ENCODE peak calls at places on chromosome 16, in seven cellular contexts. Z, P, U, O, M, B and S are unnamed samples.

GRCh38 chr16:85174871-85175723 is 62.8 kb upstream of the CIBAR2 start:
- DNase-seq in Z (no peak), P (no peak), U (peak; percentile 49), O (no peak), M (no peak), B (peak; percentile 19), S (no peak)

GRCh38 chr16:85090873-85091521 is 21.3 kb downstream of the CIBAR2 start:
- DNase-seq in Z (no peak), P (no peak), U (no peak), O (no peak), M (no peak), B (no peak), S (no peak)

GRCh38 chr16:19853973-19854876 is 30.4 kb downstream of the GPRC5B start:
- DNase-seq in Z (no peak), P (no peak), U (no peak), O (no peak), M (no peak), B (no peak), S (no peak)

GRCh38 chr16:53812914-53813313 is 109.0 kb downstream of the FTO start:
- DNase-seq in Z (no peak), P (no peak), U (no peak), O (no peak), M (no peak), B (no peak), S (no peak)

GRCh38 chr16:64343061-64343819 is 778.6 kb downstream of the CDH11 start:
- DNase-seq in Z (no peak), P (no peak), U (no peak), O (no peak), M (no peak), B (no peak), S (no peak)

GRCh38 chr16:82888616-82889015 is 261.8 kb downstream of the CDH13 start:
- DNase-seq in Z (no peak), P (peak; percentile 78), U (no peak), O (no peak), M (peak; percentile 16), B (peak; percentile 16), S (no peak)

GRCh38 chr16:12801511-12802042 is 2.1 kb downstream of the CPPED1 start:
- DNase-seq in Z (no peak), P (peak; percentile 16), U (peak; percentile 61), O (no peak), M (peak; percentile 71), B (peak; percentile 95), S (no peak)

GRCh38 chr16:48352648-48353347 is 32.4 kb downstream of the SIAH1 start:
- DNase-seq in Z (no peak), P (no peak), U (no peak), O (no peak), M (no peak), B (no peak), S (no peak)

GRCh38 chr16:51756447-51757123 is 605.5 kb upstream of the SALL1 start:
- DNase-seq in Z (no peak), P (no peak), U (no peak), O (no peak), M (no peak), B (no peak), S (no peak)

GRCh38 chr16:31427441-31428276 is 501 bp downstream of the COX6A2 start:
- DNase-seq in Z (peak; percentile 77), P (no peak), U (peak; percentile 82), O (peak; percentile 61), M (no peak), B (no peak), S (no peak)

GRCh38 chr16:1557576-1557975 is 24.1 kb downstream of the TMEM204 start:
- DNase-seq in Z (no peak), P (no peak), U (no peak), O (no peak), M (no peak), B (no peak), S (no peak)

GRCh38 chr16:76970745-76971099 is 220.3 kb upstream of the MON1B start:
- DNase-seq in Z (no peak), P (no peak), U (no peak), O (no peak), M (no peak), B (no peak), S (no peak)

GRCh38 chr16:3305109-3306068 is at the start of the genes TIGD7 and ZNF75A:
- DNase-seq in Z (peak; percentile 91), P (peak; percentile 49), U (peak; percentile 86), O (peak; percentile 88), M (peak; percentile 68), B (peak; percentile 82), S (peak; percentile 51)

GRCh38 chr16:66273644-66274334 is 92.7 kb upstream of the CDH5 start:
- DNase-seq in Z (no peak), P (no peak), U (no peak), O (no peak), M (no peak), B (peak; percentile 42), S (no peak)

GRCh38 chr16:241866-242265 is 7.2 kb downstream of the FAM234A start:
- DNase-seq in Z (no peak), P (no peak), U (no peak), O (no peak), M (no peak), B (no peak), S (no peak)

GRCh38 chr16:79089735-79090284 is 510.7 kb downstream of the MAF start:
- DNase-seq in Z (no peak), P (no peak), U (no peak), O (peak; percentile 18), M (no peak), B (no peak), S (no peak)

GRCh38 chr16:12551530-12551929 is 252.2 kb downstream of the CPPED1 start:
- DNase-seq in Z (no peak), P (no peak), U (no peak), O (no peak), M (no peak), B (no peak), S (no peak)

GRCh38 chr16:1319041-1319440 is 9.6 kb downstream of the UBE2I start:
- DNase-seq in Z (no peak), P (no peak), U (no peak), O (no peak), M (no peak), B (no peak), S (no peak)

GRCh38 chr16:17830651-17831050 is 359.9 kb upstream of the XYLT1 start:
- DNase-seq in Z (no peak), P (no peak), U (no peak), O (no peak), M (no peak), B (no peak), S (no peak)

GRCh38 chr16:660459-661183 is 7.3 kb upstream of the RHOT2 start:
- DNase-seq in Z (peak; percentile 94), P (peak; percentile 32), U (peak; percentile 91), O (peak; percentile 91), M (no peak), B (peak; percentile 76), S (peak; percentile 53)

GRCh38 chr16:88883946-88884345 is 17.5 kb upstream of the PABPN1L start:
- DNase-seq in Z (no peak), P (no peak), U (no peak), O (no peak), M (no peak), B (no peak), S (no peak)

GRCh38 chr16:75188832-75189477 is 18.0 kb downstream of the CTRB2 start:
- DNase-seq in Z (no peak), P (no peak), U (no peak), O (no peak), M (no peak), B (no peak), S (no peak)

GRCh38 chr16:82111944-82112343 is 58.1 kb downstream of the MPHOSPH6 start:
- DNase-seq in Z (no peak), P (no peak), U (no peak), O (no peak), M (no peak), B (no peak), S (no peak)

GRCh38 chr16:9665851-9666271 is 516.4 kb downstream of the GRIN2A start:
- DNase-seq in Z (no peak), P (no peak), U (no peak), O (peak; percentile 48), M (no peak), B (no peak), S (peak; percentile 34)

GRCh38 chr16:86640265-86640843 is 62.0 kb downstream of the FOXL1 start:
- DNase-seq in Z (no peak), P (no peak), U (no peak), O (no peak), M (no peak), B (no peak), S (no peak)

GRCh38 chr16:814974-815373 is 14.4 kb upstream of the GNG13 start:
- DNase-seq in Z (no peak), P (peak; percentile 42), U (no peak), O (no peak), M (no peak), B (peak; percentile 84), S (no peak)

GRCh38 chr16:78743556-78743955 is 644.1 kb downstream of the WWOX start:
- DNase-seq in Z (no peak), P (no peak), U (no peak), O (no peak), M (no peak), B (no peak), S (no peak)

GRCh38 chr16:86590501-86591144 is 12.3 kb downstream of the FOXL1 start:
- DNase-seq in Z (no peak), P (peak; percentile 89), U (no peak), O (no peak), M (peak; percentile 62), B (peak; percentile 80), S (no peak)

GRCh38 chr16:51523400-51523799 is 372.3 kb upstream of the SALL1 start:
- DNase-seq in Z (no peak), P (peak; percentile 40), U (no peak), O (no peak), M (no peak), B (peak; percentile 9), S (no peak)